ENCODE peak calls at places on chromosomes 11 and 22, in nine cellular contexts. One of them, this sample, is unnamed.

GRCh38 chr22:46752911-46753310 is 9.5 kb upstream of the TBC1D22A start:
- DNase-seq in GM10248: no peak
- DNase-seq in HEK293T: no peak
- DNase-seq in H9: no peak
- DNase-seq in stimulated activated CD8-positive, alpha-beta memory T cell treated with anti-CD3 and anti-CD28 coated beads, Interleukin-12 subunit alpha, Interleukin-12 subunit beta, amount 100 ng/mL, for 4 hours: no peak
- DNase-seq in GM13977: no peak
- DNase-seq in neural crest cell: no peak
- DNase-seq in psoas muscle: no peak
- DNase-seq in stimulated activated naive CD8-positive, alpha-beta T cell treated with anti-CD3 and anti-CD28 coated beads, Interleukin-15, amount 100 ng/mL, for 72 hours: no peak
- DNase-seq in this sample: no peak

GRCh38 chr11:121412000-121412587 is 40.0 kb upstream of the SORL1 start:
- DNase-seq in GM10248: no peak
- DNase-seq in HEK293T: no peak
- DNase-seq in H9: no peak
- DNase-seq in stimulated activated CD8-positive, alpha-beta memory T cell treated with anti-CD3 and anti-CD28 coated beads, Interleukin-12 subunit alpha, Interleukin-12 subunit beta, amount 100 ng/mL, for 4 hours: no peak
- DNase-seq in GM13977: no peak
- DNase-seq in neural crest cell: no peak
- DNase-seq in psoas muscle: no peak
- DNase-seq in stimulated activated naive CD8-positive, alpha-beta T cell treated with anti-CD3 and anti-CD28 coated beads, Interleukin-15, amount 100 ng/mL, for 72 hours: no peak
- DNase-seq in this sample: no peak

GRCh38 chr11:64591257-64592233 is 525 bp downstream of the SLC22A12 start:
- DNase-seq in GM10248: no peak
- DNase-seq in HEK293T: no peak
- DNase-seq in H9: no peak
- DNase-seq in stimulated activated CD8-positive, alpha-beta memory T cell treated with anti-CD3 and anti-CD28 coated beads, Interleukin-12 subunit alpha, Interleukin-12 subunit beta, amount 100 ng/mL, for 4 hours: no peak
- DNase-seq in GM13977: no peak
- DNase-seq in neural crest cell: no peak
- DNase-seq in psoas muscle: peak
- DNase-seq in stimulated activated naive CD8-positive, alpha-beta T cell treated with anti-CD3 and anti-CD28 coated beads, Interleukin-15, amount 100 ng/mL, for 72 hours: no peak
- DNase-seq in this sample: no peak

GRCh38 chr11:1796297-1797011 is 32.7 kb upstream of the CTSD start:
- DNase-seq in GM10248: no peak
- DNase-seq in HEK293T: no peak
- DNase-seq in H9: peak
- DNase-seq in stimulated activated CD8-positive, alpha-beta memory T cell treated with anti-CD3 and anti-CD28 coated beads, Interleukin-12 subunit alpha, Interleukin-12 subunit beta, amount 100 ng/mL, for 4 hours: no peak
- DNase-seq in GM13977: no peak
- DNase-seq in neural crest cell: no peak
- DNase-seq in psoas muscle: no peak
- DNase-seq in stimulated activated naive CD8-positive, alpha-beta T cell treated with anti-CD3 and anti-CD28 coated beads, Interleukin-15, amount 100 ng/mL, for 72 hours: no peak
- DNase-seq in this sample: peak

GRCh38 chr11:117187799-117188481 is 9.4 kb downstream of the SIDT2 start:
- DNase-seq in GM10248: peak
- DNase-seq in HEK293T: no peak
- DNase-seq in H9: no peak
- DNase-seq in stimulated activated CD8-positive, alpha-beta memory T cell treated with anti-CD3 and anti-CD28 coated beads, Interleukin-12 subunit alpha, Interleukin-12 subunit beta, amount 100 ng/mL, for 4 hours: no peak
- DNase-seq in GM13977: peak
- DNase-seq in neural crest cell: no peak
- DNase-seq in psoas muscle: peak
- DNase-seq in stimulated activated naive CD8-positive, alpha-beta T cell treated with anti-CD3 and anti-CD28 coated beads, Interleukin-15, amount 100 ng/mL, for 72 hours: no peak
- DNase-seq in this sample: no peak

GRCh38 chr11:79013509-79013908 is 427.3 kb downstream of the TENM4 start:
- DNase-seq in GM10248: no peak
- DNase-seq in HEK293T: no peak
- DNase-seq in H9: no peak
- DNase-seq in stimulated activated CD8-positive, alpha-beta memory T cell treated with anti-CD3 and anti-CD28 coated beads, Interleukin-12 subunit alpha, Interleukin-12 subunit beta, amount 100 ng/mL, for 4 hours: no peak
- DNase-seq in GM13977: no peak
- DNase-seq in neural crest cell: no peak
- DNase-seq in psoas muscle: no peak
- DNase-seq in stimulated activated naive CD8-positive, alpha-beta T cell treated with anti-CD3 and anti-CD28 coated beads, Interleukin-15, amount 100 ng/mL, for 72 hours: no peak
- DNase-seq in this sample: no peak

GRCh38 chr11:19508166-19508565 is 204.5 kb upstream of the NAV2 start:
- DNase-seq in GM10248: no peak
- DNase-seq in HEK293T: no peak
- DNase-seq in H9: no peak
- DNase-seq in stimulated activated CD8-positive, alpha-beta memory T cell treated with anti-CD3 and anti-CD28 coated beads, Interleukin-12 subunit alpha, Interleukin-12 subunit beta, amount 100 ng/mL, for 4 hours: no peak
- DNase-seq in GM13977: no peak
- DNase-seq in neural crest cell: no peak
- DNase-seq in psoas muscle: no peak
- DNase-seq in stimulated activated naive CD8-positive, alpha-beta T cell treated with anti-CD3 and anti-CD28 coated beads, Interleukin-15, amount 100 ng/mL, for 72 hours: no peak
- DNase-seq in this sample: peak

GRCh38 chr11:1776331-1776851 is 12.7 kb upstream of the CTSD start:
- DNase-seq in GM10248: no peak
- DNase-seq in HEK293T: no peak
- DNase-seq in H9: no peak
- DNase-seq in stimulated activated CD8-positive, alpha-beta memory T cell treated with anti-CD3 and anti-CD28 coated beads, Interleukin-12 subunit alpha, Interleukin-12 subunit beta, amount 100 ng/mL, for 4 hours: no peak
- DNase-seq in GM13977: no peak
- DNase-seq in neural crest cell: no peak
- DNase-seq in psoas muscle: no peak
- DNase-seq in stimulated activated naive CD8-positive, alpha-beta T cell treated with anti-CD3 and anti-CD28 coated beads, Interleukin-15, amount 100 ng/mL, for 72 hours: no peak
- DNase-seq in this sample: no peak

GRCh38 chr11:61011239-61011870 is 39.9 kb downstream of the CD6 start:
- DNase-seq in GM10248: no peak
- DNase-seq in HEK293T: no peak
- DNase-seq in H9: no peak
- DNase-seq in stimulated activated CD8-positive, alpha-beta memory T cell treated with anti-CD3 and anti-CD28 coated beads, Interleukin-12 subunit alpha, Interleukin-12 subunit beta, amount 100 ng/mL, for 4 hours: no peak
- DNase-seq in GM13977: no peak
- DNase-seq in neural crest cell: no peak
- DNase-seq in psoas muscle: no peak
- DNase-seq in stimulated activated naive CD8-positive, alpha-beta T cell treated with anti-CD3 and anti-CD28 coated beads, Interleukin-15, amount 100 ng/mL, for 72 hours: no peak
- DNase-seq in this sample: no peak

GRCh38 chr22:30863161-30863833 is 105.3 kb downstream of the MORC2 start:
- DNase-seq in GM10248: no peak
- DNase-seq in HEK293T: peak
- DNase-seq in H9: peak
- DNase-seq in stimulated activated CD8-positive, alpha-beta memory T cell treated with anti-CD3 and anti-CD28 coated beads, Interleukin-12 subunit alpha, Interleukin-12 subunit beta, amount 100 ng/mL, for 4 hours: no peak
- DNase-seq in GM13977: no peak
- DNase-seq in neural crest cell: peak
- DNase-seq in psoas muscle: no peak
- DNase-seq in stimulated activated naive CD8-positive, alpha-beta T cell treated with anti-CD3 and anti-CD28 coated beads, Interleukin-15, amount 100 ng/mL, for 72 hours: peak
- DNase-seq in this sample: no peak

GRCh38 chr11:64489831-64490441 is 101.1 kb upstream of the SLC22A12 start:
- DNase-seq in GM10248: peak
- DNase-seq in HEK293T: peak
- DNase-seq in H9: peak
- DNase-seq in stimulated activated CD8-positive, alpha-beta memory T cell treated with anti-CD3 and anti-CD28 coated beads, Interleukin-12 subunit alpha, Interleukin-12 subunit beta, amount 100 ng/mL, for 4 hours: no peak
- DNase-seq in GM13977: peak
- DNase-seq in neural crest cell: peak
- DNase-seq in psoas muscle: peak
- DNase-seq in stimulated activated naive CD8-positive, alpha-beta T cell treated with anti-CD3 and anti-CD28 coated beads, Interleukin-15, amount 100 ng/mL, for 72 hours: peak
- DNase-seq in this sample: peak

GRCh38 chr11:3037041-3037944 is 19.9 kb downstream of the CARS1 start:
- DNase-seq in GM10248: peak
- DNase-seq in HEK293T: peak
- DNase-seq in H9: peak
- DNase-seq in stimulated activated CD8-positive, alpha-beta memory T cell treated with anti-CD3 and anti-CD28 coated beads, Interleukin-12 subunit alpha, Interleukin-12 subunit beta, amount 100 ng/mL, for 4 hours: no peak
- DNase-seq in GM13977: peak
- DNase-seq in neural crest cell: peak
- DNase-seq in psoas muscle: peak
- DNase-seq in stimulated activated naive CD8-positive, alpha-beta T cell treated with anti-CD3 and anti-CD28 coated beads, Interleukin-15, amount 100 ng/mL, for 72 hours: no peak
- DNase-seq in this sample: peak

GRCh38 chr11:125390949-125391348 is 105.1 kb downstream of the FEZ1 start:
- DNase-seq in GM10248: no peak
- DNase-seq in HEK293T: no peak
- DNase-seq in H9: no peak
- DNase-seq in stimulated activated CD8-positive, alpha-beta memory T cell treated with anti-CD3 and anti-CD28 coated beads, Interleukin-12 subunit alpha, Interleukin-12 subunit beta, amount 100 ng/mL, for 4 hours: no peak
- DNase-seq in GM13977: no peak
- DNase-seq in neural crest cell: no peak
- DNase-seq in psoas muscle: no peak
- DNase-seq in stimulated activated naive CD8-positive, alpha-beta T cell treated with anti-CD3 and anti-CD28 coated beads, Interleukin-15, amount 100 ng/mL, for 72 hours: no peak
- DNase-seq in this sample: no peak

GRCh38 chr11:90798769-90799168 is 575.9 kb upstream of the CHORDC1 start:
- DNase-seq in GM10248: no peak
- DNase-seq in HEK293T: no peak
- DNase-seq in H9: no peak
- DNase-seq in stimulated activated CD8-positive, alpha-beta memory T cell treated with anti-CD3 and anti-CD28 coated beads, Interleukin-12 subunit alpha, Interleukin-12 subunit beta, amount 100 ng/mL, for 4 hours: no peak
- DNase-seq in GM13977: no peak
- DNase-seq in neural crest cell: no peak
- DNase-seq in psoas muscle: no peak
- DNase-seq in stimulated activated naive CD8-positive, alpha-beta T cell treated with anti-CD3 and anti-CD28 coated beads, Interleukin-15, amount 100 ng/mL, for 72 hours: no peak
- DNase-seq in this sample: no peak

GRCh38 chr22:45503816-45504702 is 1.4 kb downstream of the FBLN1 start:
- DNase-seq in GM10248: peak
- DNase-seq in HEK293T: no peak
- DNase-seq in H9: peak
- DNase-seq in stimulated activated CD8-positive, alpha-beta memory T cell treated with anti-CD3 and anti-CD28 coated beads, Interleukin-12 subunit alpha, Interleukin-12 subunit beta, amount 100 ng/mL, for 4 hours: no peak
- DNase-seq in GM13977: peak
- DNase-seq in neural crest cell: peak
- DNase-seq in psoas muscle: no peak
- DNase-seq in stimulated activated naive CD8-positive, alpha-beta T cell treated with anti-CD3 and anti-CD28 coated beads, Interleukin-15, amount 100 ng/mL, for 72 hours: no peak
- DNase-seq in this sample: no peak

GRCh38 chr11:95716266-95716665 is 73.3 kb downstream of the FAM76B start:
- DNase-seq in GM10248: no peak
- DNase-seq in HEK293T: no peak
- DNase-seq in H9: no peak
- DNase-seq in stimulated activated CD8-positive, alpha-beta memory T cell treated with anti-CD3 and anti-CD28 coated beads, Interleukin-12 subunit alpha, Interleukin-12 subunit beta, amount 100 ng/mL, for 4 hours: no peak
- DNase-seq in GM13977: no peak
- DNase-seq in neural crest cell: no peak
- DNase-seq in psoas muscle: no peak
- DNase-seq in stimulated activated naive CD8-positive, alpha-beta T cell treated with anti-CD3 and anti-CD28 coated beads, Interleukin-15, amount 100 ng/mL, for 72 hours: no peak
- DNase-seq in this sample: no peak

GRCh38 chr11:93024376-93024775 is 54.9 kb downstream of the MTNR1B start:
- DNase-seq in GM10248: no peak
- DNase-seq in HEK293T: no peak
- DNase-seq in H9: no peak
- DNase-seq in stimulated activated CD8-positive, alpha-beta memory T cell treated with anti-CD3 and anti-CD28 coated beads, Interleukin-12 subunit alpha, Interleukin-12 subunit beta, amount 100 ng/mL, for 4 hours: no peak
- DNase-seq in GM13977: no peak
- DNase-seq in neural crest cell: no peak
- DNase-seq in psoas muscle: no peak
- DNase-seq in stimulated activated naive CD8-positive, alpha-beta T cell treated with anti-CD3 and anti-CD28 coated beads, Interleukin-15, amount 100 ng/mL, for 72 hours: no peak
- DNase-seq in this sample: no peak

GRCh38 chr11:118657238-118657637 is 22.2 kb downstream of the TREH start:
- DNase-seq in GM10248: no peak
- DNase-seq in HEK293T: no peak
- DNase-seq in H9: no peak
- DNase-seq in stimulated activated CD8-positive, alpha-beta memory T cell treated with anti-CD3 and anti-CD28 coated beads, Interleukin-12 subunit alpha, Interleukin-12 subunit beta, amount 100 ng/mL, for 4 hours: no peak
- DNase-seq in GM13977: no peak
- DNase-seq in neural crest cell: no peak
- DNase-seq in psoas muscle: no peak
- DNase-seq in stimulated activated naive CD8-positive, alpha-beta T cell treated with anti-CD3 and anti-CD28 coated beads, Interleukin-15, amount 100 ng/mL, for 72 hours: no peak
- DNase-seq in this sample: no peak

GRCh38 chr11:76785513-76785912 is 2.4 kb downstream of the TSKU start:
- DNase-seq in GM10248: no peak
- DNase-seq in HEK293T: no peak
- DNase-seq in H9: no peak
- DNase-seq in stimulated activated CD8-positive, alpha-beta memory T cell treated with anti-CD3 and anti-CD28 coated beads, Interleukin-12 subunit alpha, Interleukin-12 subunit beta, amount 100 ng/mL, for 4 hours: no peak
- DNase-seq in GM13977: no peak
- DNase-seq in neural crest cell: no peak
- DNase-seq in psoas muscle: no peak
- DNase-seq in stimulated activated naive CD8-positive, alpha-beta T cell treated with anti-CD3 and anti-CD28 coated beads, Interleukin-15, amount 100 ng/mL, for 72 hours: no peak
- DNase-seq in this sample: no peak